ENCODE peak calls at places on chromosomes 12 and 14, in ten cellular contexts. W is GM12878; Z is GM03348; I is neural crest cell; R is uterus; K is Panc1; F is cardiac fibroblast; A is type B pancreatic cell; Y is SHP77 treated with DMSO at 0.1 percent for 48 hours; J is stimulated activated naive B cell treated with anti-CD40 and anti-IgM and Interleukin-4, amounts not matched to agents 10 μg/mL and 1 μg/mL and 100 μg/mL, for 72 hours. P is an unnamed sample.

GRCh38 chr14:88194531-88194930 is 128.5 kb downstream of the KCNK10 start:
- DNase-seq in I (no peak), R (no peak), W (no peak), J (no peak), Y (no peak), Z (no peak), A (no peak), K (no peak), F (no peak), P (no peak)

GRCh38 chr14:87944987-87945604 is 47.9 kb downstream of the GALC start:
- DNase-seq in I (no peak), Z (peak), F (peak), A (no peak), K (peak), W (no peak), R (no peak), J (no peak), Y (no peak), P (no peak)

GRCh38 chr14:96275182-96276112 is 19.4 kb downstream of the BDKRB1 start:
- DNase-seq in K (peak), F (peak), Z (peak), W (peak), J (peak), Y (peak), I (peak), R (peak), A (peak), P (peak)

GRCh38 chr14:102088012-102088792 is 1.4 kb upstream of the HSP90AA1 start:
- DNase-seq in W (peak), A (no peak), K (no peak), Y (no peak), R (peak), F (peak), J (peak), Z (peak), I (peak), P (peak)

GRCh38 chr12:127729381-127729780 is 537.6 kb upstream of the TMEM132C start:
- DNase-seq in Z (no peak), F (no peak), K (no peak), R (no peak), I (no peak), Y (no peak), W (no peak), A (no peak), J (no peak), P (no peak)

GRCh38 chr14:83556065-83556464 is 1973.9 kb upstream of the FLRT2 start:
- DNase-seq in W (no peak), Y (no peak), I (no peak), Z (no peak), F (no peak), J (no peak), R (no peak), A (no peak), K (no peak), P (no peak)

GRCh38 chr14:44170554-44170953 is 336.5 kb downstream of the FSCB start:
- DNase-seq in K (no peak), I (no peak), Z (no peak), W (no peak), F (no peak), J (no peak), R (no peak), A (no peak), Y (no peak), P (no peak)

GRCh38 chr12:71849109-71849851 is 9.7 kb downstream of the TBC1D15 start:
- DNase-seq in A (no peak), Z (no peak), F (no peak), J (no peak), K (no peak), Y (no peak), R (no peak), W (no peak), I (no peak), P (no peak)

GRCh38 chr14:102885686-102886447 is 36.6 kb upstream of the AMN start:
- DNase-seq in R (no peak), Z (no peak), A (no peak), Y (no peak), I (no peak), W (no peak), J (no peak), K (no peak), F (no peak), P (no peak)